ENCODE peak calls at places on chromosomes 12 and 14, in nine cellular contexts. D, X, S, E, W, O, M, V and H are unnamed samples.

GRCh38 chr14:60650382-60650961 is 1.2 kb upstream of the SIX1 start:
- DNase-seq in D (peak; percentile 48), X (no peak), S (no peak), E (no peak), W (peak; percentile 57), O (no peak), M (no peak), V (peak; percentile 65), H (no peak)

GRCh38 chr14:68144051-68144681 is 324.6 kb downstream of the RAD51B start:
- DNase-seq in D (no peak), X (no peak), S (no peak), E (no peak), W (peak; percentile 47), O (peak; percentile 68), M (peak; percentile 61), V (peak; percentile 52), H (peak; percentile 27)

GRCh38 chr12:68821357-68822188 is 13.6 kb downstream of the MDM2 start:
- DNase-seq in D (no peak), X (no peak), S (no peak), E (no peak), W (no peak), O (no peak), M (no peak), V (no peak), H (no peak)

GRCh38 chr14:80926706-80927384 is 14.7 kb downstream of the CEP128 start:
- DNase-seq in D (peak; percentile 18), X (no peak), S (no peak), E (no peak), W (no peak), O (no peak), M (peak; percentile 41), V (no peak), H (no peak)

GRCh38 chr12:103742349-103742784 is 98.7 kb downstream of the NT5DC3 start:
- DNase-seq in D (no peak), X (peak; percentile 27), S (no peak), E (no peak), W (peak; percentile 58), O (peak; percentile 72), M (no peak), V (no peak), H (no peak)

GRCh38 chr12:14931359-14931758 is 7.0 kb downstream of the ERP27 start:
- DNase-seq in D (no peak), X (no peak), S (no peak), E (no peak), W (no peak), O (no peak), M (no peak), V (no peak), H (no peak)

GRCh38 chr12:75666126-75666979 is 154.9 kb upstream of the KRR1 start:
- DNase-seq in D (peak; percentile 39), X (no peak), S (no peak), E (no peak), W (no peak), O (no peak), M (peak; percentile 58), V (no peak), H (no peak)

GRCh38 chr12:4270016-4270669 is 3.4 kb upstream of the CCND2 start:
- DNase-seq in D (no peak), X (no peak), S (no peak), E (no peak), W (no peak), O (peak; percentile 70), M (no peak), V (no peak), H (no peak)

GRCh38 chr12:127728285-127728684 is 538.7 kb upstream of the TMEM132C start:
- DNase-seq in D (no peak), X (no peak), S (no peak), E (no peak), W (no peak), O (no peak), M (no peak), V (no peak), H (no peak)

GRCh38 chr12:96258451-96258933 is 64.3 kb downstream of the ELK3 start:
- DNase-seq in D (peak; percentile 91), X (no peak), S (no peak), E (no peak), W (no peak), O (no peak), M (peak; percentile 91), V (no peak), H (no peak)

GRCh38 chr12:49965836-49966235 is 4.2 kb downstream of the AQP5 start:
- DNase-seq in D (no peak), X (no peak), S (no peak), E (no peak), W (no peak), O (no peak), M (no peak), V (no peak), H (no peak)

GRCh38 chr14:71384007-71384605 is 476.8 kb downstream of the PCNX1 start:
- DNase-seq in D (no peak), X (peak; percentile 53), S (no peak), E (no peak), W (no peak), O (no peak), M (no peak), V (no peak), H (no peak)

GRCh38 chr12:51424662-51425539 is at the start of gene SLC4A8:
- DNase-seq in D (peak; percentile 70), X (peak; percentile 68), S (no peak), E (peak; percentile 74), W (peak; percentile 39), O (peak; percentile 93), M (peak; percentile 86), V (peak; percentile 9), H (peak; percentile 71)

GRCh38 chr12:51429705-51430104 is 5.1 kb downstream of the SLC4A8 start:
- DNase-seq in D (no peak), X (no peak), S (no peak), E (no peak), W (no peak), O (no peak), M (no peak), V (no peak), H (no peak)

GRCh38 chr12:51430196-51430895 is 5.7 kb downstream of the SLC4A8 start:
- DNase-seq in D (no peak), X (peak; percentile 40), S (no peak), E (no peak), W (no peak), O (no peak), M (no peak), V (no peak), H (no peak)

GRCh38 chr12:51424094-51424661 is 453 bp upstream of the SLC4A8 start:
- DNase-seq in D (no peak), X (no peak), S (no peak), E (no peak), W (no peak), O (no peak), M (no peak), V (no peak), H (no peak)

DNA sequence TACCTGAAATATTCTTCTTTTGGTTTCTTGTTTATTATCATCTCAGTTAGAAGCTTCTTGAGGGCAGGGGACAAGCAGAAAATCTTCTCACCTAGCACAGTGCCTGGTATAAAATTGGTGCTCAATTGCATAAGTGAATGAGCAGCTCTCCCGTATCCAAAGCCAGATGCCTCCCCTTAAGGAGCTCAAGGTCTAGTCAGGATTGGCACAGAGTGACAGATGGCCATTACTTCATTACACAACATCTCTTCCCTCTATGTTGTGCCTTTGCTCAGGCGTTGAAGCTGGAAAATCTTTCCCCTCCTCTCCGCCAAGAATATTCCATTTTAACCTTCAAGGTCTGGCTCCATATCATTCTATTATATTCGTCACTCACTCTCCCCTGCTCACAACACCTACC is 3.6 kb downstream of the SLC4A8 start:
- DNase-seq in D (no peak), X (no peak), S (no peak), E (no peak), W (no peak), O (no peak), M (no peak), V (no peak), H (no peak)
- H3K4me3 ChIP-seq in D (no peak overlapping the region), X (no peak overlapping the region), S (no peak overlapping the region), E (no peak overlapping the region), W (no peak overlapping the region), O (no peak overlapping the region), M (no peak overlapping the region), V (no peak overlapping the region), H (no peak overlapping the region)

DNA sequence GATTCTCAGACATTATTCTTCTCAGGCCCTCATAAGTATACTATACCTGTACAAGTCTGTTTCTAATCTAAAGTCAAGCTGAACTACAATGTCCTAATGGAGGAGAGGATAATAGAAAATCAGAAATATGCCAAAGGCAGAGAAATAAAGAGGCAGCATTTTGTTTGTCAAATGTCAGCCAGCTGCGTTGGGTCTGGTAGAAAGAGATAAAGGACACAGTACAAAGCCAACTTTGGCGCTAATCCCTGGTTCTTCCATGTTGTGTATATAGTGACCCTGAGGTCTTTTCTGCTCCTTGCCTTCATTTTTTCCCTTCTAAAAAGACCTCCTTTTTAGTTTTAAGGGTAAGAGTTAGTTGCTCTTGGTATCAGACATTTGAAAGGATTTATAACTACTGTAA is 103.1 kb downstream of the PRICKLE1 start:
- DNase-seq in D (no peak), X (no peak), S (no peak), E (no peak), W (no peak), O (no peak), M (no peak), V (no peak), H (no peak)
- H3K4me3 ChIP-seq in D (no peak overlapping the region), X (no peak overlapping the region), S (no peak overlapping the region), E (no peak overlapping the region), W (no peak overlapping the region), O (no peak overlapping the region), M (no peak overlapping the region), V (no peak overlapping the region), H (no peak overlapping the region)

GRCh38 chr12:51955702-51956101 is 4.2 kb downstream of the ACVR1B start:
- DNase-seq in D (no peak), X (no peak), S (no peak), E (no peak), W (no peak), O (no peak), M (no peak), V (no peak), H (no peak)
- H3K4me3 ChIP-seq in D (no peak overlapping the region), X (no peak overlapping the region), S (no peak overlapping the region), E (no peak overlapping the region), W (no peak overlapping the region), O (no peak overlapping the region), M (no peak overlapping the region), V (no peak overlapping the region), H (no peak overlapping the region)

GRCh38 chr12:113424915-113425823 is 3.0 kb downstream of the SDSL start:
- DNase-seq in D (peak; percentile 61), X (peak; percentile 61), S (no peak), E (no peak), W (no peak), O (peak; percentile 77), M (peak; percentile 58), V (no peak), H (peak; percentile 18)

GRCh38 chr12:113425960-113426453 is 3.8 kb downstream of the SDSL start:
- DNase-seq in D (no peak), X (no peak), S (no peak), E (no peak), W (no peak), O (no peak), M (no peak), V (no peak), H (peak; percentile 17)

GRCh38 chr12:113422030-113422900 is at the start of gene SDSL:
- DNase-seq in D (peak; percentile 80), X (peak; percentile 73), S (no peak), E (peak; percentile 85), W (peak; percentile 49), O (peak; percentile 79), M (peak; percentile 76), V (peak; percentile 26), H (no peak)

GRCh38 chr12:113420996-113421595 is 1.1 kb upstream of the SDSL start:
- DNase-seq in D (no peak), X (no peak), S (no peak), E (peak; percentile 81), W (no peak), O (no peak), M (no peak), V (no peak), H (no peak)

GRCh38 chr12:113422929-113423669 is 919 bp downstream of the SDSL start:
- DNase-seq in D (no peak), X (no peak), S (no peak), E (no peak), W (no peak), O (no peak), M (no peak), V (no peak), H (no peak)
- H3K4me3 ChIP-seq in D (peak overlapping the region; percentile 93), X (peak overlapping the region; percentile 57), S (peak overlapping the region; percentile 34), E (peak overlapping the region; percentile 65), W (peak overlapping the region; percentile 36), O (peak overlapping the region; percentile 60), M (peak overlapping the region; percentile 59), V (peak overlapping the region; percentile 56), H (no peak overlapping the region)